ENCODE peak calls at places on chromosomes 6 and 20, in ten cellular contexts. R is transverse colon, L is body of pancreas, U is spleen, B is upper lobe of left lung, D is thyroid gland, P is ovary, Y is uterus, V is heart left ventricle, N is NB4. Q is an unnamed sample.

GRCh38 chr20:36941403-36941835 is 10.1 kb downstream of the SAMHD1 start:
- DNase-seq in R (peak), L (no peak), U (no peak), B (no peak), D (no peak), P (peak), Y (no peak), V (no peak), N (no peak), Q (no peak)

GRCh38 chr6:158230967-158231550 is 62.9 kb downstream of the GTF2H5 start:
- DNase-seq in R (no peak), L (no peak), U (no peak), B (no peak), D (no peak), P (no peak), Y (no peak), V (no peak), N (no peak), Q (no peak)

GRCh38 chr6:46170357-46171289 is at the start of gene ENPP5:
- DNase-seq in R (peak), L (peak), U (peak), B (peak), D (peak), P (peak), Y (peak), V (peak), N (no peak), Q (peak)

GRCh38 chr20:61839912-61840441 is 225.7 kb downstream of the TAF4 start:
- DNase-seq in R (no peak), L (no peak), U (peak), B (no peak), D (no peak), P (no peak), Y (no peak), V (no peak), N (no peak), Q (no peak)

GRCh38 chr6:155188707-155189496 is 74.9 kb upstream of the CLDN20 start:
- DNase-seq in R (no peak), L (no peak), U (no peak), B (no peak), D (no peak), P (no peak), Y (peak), V (no peak), N (peak), Q (no peak)

GRCh38 chr6:101312652-101313051 is 80.9 kb upstream of the GRIK2 start:
- DNase-seq in R (no peak), L (no peak), U (no peak), B (no peak), D (no peak), P (no peak), Y (no peak), V (no peak), N (no peak), Q (no peak)

GRCh38 chr6:112801681-112802080 is 454.6 kb downstream of the RFPL4B start:
- DNase-seq in R (no peak), L (no peak), U (no peak), B (no peak), D (no peak), P (no peak), Y (no peak), V (no peak), N (no peak), Q (no peak)

GRCh38 chr6:46719099-46719498 is 16.1 kb downstream of the PLA2G7 start:
- DNase-seq in R (no peak), L (no peak), U (no peak), B (no peak), D (no peak), P (no peak), Y (no peak), V (no peak), N (no peak), Q (no peak)

GRCh38 chr6:169812257-169812644 is 60.8 kb downstream of the ERMARD start:
- DNase-seq in R (no peak), L (no peak), U (peak), B (no peak), D (no peak), P (no peak), Y (no peak), V (no peak), N (no peak), Q (no peak)

GRCh38 chr6:15511248-15512125 is 151.3 kb downstream of the DTNBP1 start:
- DNase-seq in R (no peak), L (no peak), U (peak), B (no peak), D (no peak), P (no peak), Y (no peak), V (peak), N (no peak), Q (no peak)

GRCh38 chr6:84579404-84579803 is 185.0 kb downstream of the TBX18 start:
- DNase-seq in R (no peak), L (no peak), U (no peak), B (no peak), D (no peak), P (no peak), Y (no peak), V (no peak), N (no peak), Q (no peak)

GRCh38 chr6:21109421-21110178 is 484.0 kb upstream of the SOX4 start:
- DNase-seq in R (no peak), L (no peak), U (no peak), B (no peak), D (no peak), P (no peak), Y (no peak), V (no peak), N (no peak), Q (no peak)

GRCh38 chr20:62639765-62640164 is 2.5 kb upstream of the SLCO4A1 start:
- DNase-seq in R (no peak), L (no peak), U (no peak), B (no peak), D (no peak), P (no peak), Y (no peak), V (no peak), N (no peak), Q (no peak)

GRCh38 chr20:47667531-47668312 is 117.6 kb downstream of the SULF2 start:
- DNase-seq in R (no peak), L (no peak), U (no peak), B (no peak), D (no peak), P (no peak), Y (no peak), V (no peak), N (no peak), Q (no peak)

GRCh38 chr20:13865825-13866351 is 81.1 kb downstream of the NDUFAF5 start:
- DNase-seq in R (no peak), L (no peak), U (no peak), B (no peak), D (no peak), P (peak), Y (peak), V (no peak), N (peak), Q (no peak)

GRCh38 chr20:51860015-51860882 is 57.9 kb upstream of the SALL4 start:
- DNase-seq in R (peak), L (no peak), U (no peak), B (no peak), D (no peak), P (no peak), Y (no peak), V (no peak), N (no peak), Q (no peak)

GRCh38 chr6:157330831-157331230 is 7.5 kb upstream of the TMEM242 start:
- DNase-seq in R (no peak), L (no peak), U (no peak), B (no peak), D (no peak), P (no peak), Y (no peak), V (no peak), N (no peak), Q (no peak)

GRCh38 chr20:52993091-52993490 is 20.9 kb downstream of the TSHZ2 start:
- DNase-seq in R (no peak), L (no peak), U (no peak), B (no peak), D (no peak), P (no peak), Y (no peak), V (no peak), N (no peak), Q (no peak)

GRCh38 chr20:61522498-61523090 is 270.5 kb downstream of the CDH4 start:
- DNase-seq in R (no peak), L (no peak), U (peak), B (no peak), D (no peak), P (no peak), Y (no peak), V (no peak), N (no peak), Q (no peak)

GRCh38 chr6:113828984-113829701 is 28.0 kb upstream of the MARCKS start:
- DNase-seq in R (no peak), L (no peak), U (no peak), B (no peak), D (no peak), P (no peak), Y (no peak), V (no peak), N (no peak), Q (no peak)

GRCh38 chr6:147855823-147856222 is 347.3 kb downstream of the SAMD5 start:
- DNase-seq in R (no peak), L (no peak), U (no peak), B (no peak), D (no peak), P (no peak), Y (no peak), V (no peak), N (no peak), Q (no peak)

GRCh38 chr20:51500311-51500710 is 42.2 kb downstream of the NFATC2 start:
- DNase-seq in R (no peak), L (no peak), U (peak), B (no peak), D (no peak), P (no peak), Y (no peak), V (no peak), N (peak), Q (no peak)

GRCh38 chr20:46703435-46703834 is 6.0 kb upstream of the SLC2A10 start:
- DNase-seq in R (no peak), L (no peak), U (no peak), B (no peak), D (no peak), P (no peak), Y (no peak), V (no peak), N (no peak), Q (no peak)

GRCh38 chr6:130994319-130995097 is 68.5 kb downstream of the EPB41L2 start:
- DNase-seq in R (no peak), L (no peak), U (no peak), B (no peak), D (no peak), P (no peak), Y (no peak), V (no peak), N (no peak), Q (no peak)

GRCh38 chr6:38871745-38872568 is 156.8 kb downstream of the DNAH8 start:
- DNase-seq in R (peak), L (peak), U (no peak), B (no peak), D (peak), P (no peak), Y (no peak), V (no peak), N (peak), Q (no peak)

GRCh38 chr20:11247943-11248475 is 574.2 kb upstream of the JAG1 start:
- DNase-seq in R (no peak), L (no peak), U (no peak), B (no peak), D (no peak), P (no peak), Y (no peak), V (no peak), N (no peak), Q (no peak)

GRCh38 chr20:40704828-40705227 is 15.8 kb upstream of the MAFB start:
- DNase-seq in R (no peak), L (no peak), U (no peak), B (no peak), D (no peak), P (no peak), Y (no peak), V (no peak), N (no peak), Q (no peak)

GRCh38 chr6:70375882-70376281 is 37.4 kb upstream of the FAM135A start:
- DNase-seq in R (no peak), L (no peak), U (no peak), B (no peak), D (no peak), P (no peak), Y (no peak), V (no peak), N (peak), Q (no peak)

GRCh38 chr6:135044639-135045038 is 10.0 kb downstream of the HBS1L start:
- DNase-seq in R (no peak), L (no peak), U (no peak), B (no peak), D (no peak), P (no peak), Y (no peak), V (no peak), N (no peak), Q (no peak)

GRCh38 chr6:38570750-38571149 is 69.0 kb downstream of the BTBD9 start:
- DNase-seq in R (no peak), L (no peak), U (no peak), B (no peak), D (no peak), P (no peak), Y (no peak), V (no peak), N (peak), Q (no peak)

DNA sequence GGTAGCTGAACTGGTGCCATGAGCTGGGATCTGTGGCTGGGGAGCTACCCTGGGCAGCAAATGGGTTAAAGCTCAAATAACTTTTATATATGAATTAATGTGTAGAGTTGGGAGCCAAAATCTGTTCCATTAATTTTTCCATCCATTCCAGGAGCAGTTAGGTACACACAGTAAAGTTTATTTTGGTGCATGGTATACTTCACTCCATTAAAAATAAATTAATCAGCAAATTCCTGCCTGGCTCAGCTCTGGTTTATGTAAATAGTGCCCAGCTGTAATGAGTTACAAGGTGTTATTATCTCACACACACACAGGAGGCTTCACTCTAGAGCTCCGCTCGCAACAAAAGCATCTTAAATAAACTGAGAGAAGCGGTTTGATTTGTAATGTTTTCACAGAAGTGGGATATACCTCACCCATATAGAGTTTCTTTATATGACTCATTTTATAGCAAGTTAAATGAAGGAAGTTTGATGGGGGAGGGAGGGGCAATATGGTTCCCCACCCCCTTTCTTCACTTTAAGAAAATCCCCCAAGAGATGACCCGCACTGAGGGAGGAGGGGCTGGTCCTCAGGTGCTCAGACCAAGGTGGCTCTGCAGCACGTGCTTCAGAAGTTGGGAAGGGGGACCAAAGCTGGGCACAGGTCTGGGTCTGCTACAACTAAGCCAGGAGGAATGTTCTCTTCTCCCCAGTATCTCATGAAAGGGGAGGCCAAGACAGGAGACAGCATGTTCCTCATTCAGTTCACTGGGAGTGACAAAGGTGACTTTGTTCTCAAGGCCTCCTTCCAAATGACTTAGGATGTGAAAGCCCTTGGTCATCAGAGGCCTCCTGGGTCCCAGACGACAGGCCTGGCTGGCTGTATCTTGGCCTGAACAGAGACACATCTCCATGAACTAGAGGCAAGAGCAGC is 10.5 kb upstream of the FAM83C start:
- DNase-seq in R (no peak), L (no peak), U (no peak), B (no peak), D (no peak), P (no peak), Y (no peak), V (no peak), N (no peak), Q (no peak)
- TF ChIP-seq POLR2A in R (no peak), L (no peak), U (no peak), B (no peak), D (no peak), P (no peak), Y (no peak), V (no peak), N (no peak), Q (no peak)

GRCh38 chr20:9945406-9945805 is 89.4 kb upstream of the ANKEF1 start:
- DNase-seq in R (no peak), L (no peak), U (no peak), B (no peak), D (no peak), P (no peak), Y (no peak), V (no peak), N (no peak), Q (no peak)
- TF ChIP-seq POLR2A in R (no peak), L (no peak), U (no peak), B (no peak), D (no peak), P (no peak), Y (no peak), V (no peak), N (no peak), Q (no peak)

GRCh38 chr6:32973144-32973854 is 4.9 kb downstream of the BRD2 start:
- DNase-seq in R (peak), L (peak), U (no peak), B (no peak), D (no peak), P (peak), Y (peak), V (no peak), N (peak), Q (no peak)

GRCh38 chr6:32975886-32976285 is 7.5 kb downstream of the BRD2 start:
- DNase-seq in R (no peak), L (no peak), U (no peak), B (no peak), D (no peak), P (no peak), Y (no peak), V (no peak), N (no peak), Q (no peak)

GRCh38 chr6:32976334-32977069 is 8.1 kb downstream of the BRD2 start:
- DNase-seq in R (no peak), L (no peak), U (no peak), B (no peak), D (no peak), P (no peak), Y (no peak), V (no peak), N (no peak), Q (no peak)

GRCh38 chr6:32973934-32974333 is 5.5 kb downstream of the BRD2 start:
- DNase-seq in R (no peak), L (no peak), U (no peak), B (no peak), D (no peak), P (no peak), Y (no peak), V (no peak), N (peak), Q (no peak)

DNA sequence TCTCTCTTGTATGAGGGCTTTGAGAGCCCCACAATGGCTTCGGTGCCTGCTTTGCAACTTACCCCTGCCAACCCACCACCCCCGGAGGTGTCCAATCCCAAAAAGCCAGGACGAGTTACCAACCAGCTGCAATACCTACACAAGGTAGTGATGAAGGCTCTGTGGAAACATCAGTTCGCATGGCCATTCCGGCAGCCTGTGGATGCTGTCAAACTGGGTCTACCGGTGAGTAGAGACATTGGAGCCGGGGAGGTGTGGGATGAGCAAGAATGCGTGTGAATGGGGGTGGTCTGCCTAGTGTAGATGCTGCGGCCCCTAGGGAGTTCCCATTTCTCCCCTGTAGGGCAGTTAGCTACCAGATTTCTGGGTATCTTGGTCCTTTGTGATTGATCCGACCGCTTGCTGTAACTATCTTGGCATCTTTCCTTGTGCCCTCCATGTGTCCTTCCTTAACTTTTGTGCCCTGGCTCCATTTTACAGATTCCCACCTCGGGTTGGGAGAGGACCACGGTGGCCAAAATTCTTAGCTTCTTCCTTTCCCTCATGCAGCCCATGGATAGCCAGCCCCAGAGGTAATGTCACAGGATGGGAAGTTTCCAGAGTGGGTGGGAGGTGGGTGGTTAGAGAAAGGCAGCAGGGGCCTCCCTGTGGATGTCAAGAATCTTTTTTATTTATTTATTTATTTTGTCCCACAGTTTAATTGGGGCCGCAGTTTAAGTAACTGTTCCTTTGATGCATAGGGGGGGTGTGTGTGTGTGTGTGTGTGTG is 6.3 kb downstream of the BRD2 start:
- DNase-seq in R (no peak), L (no peak), U (no peak), B (no peak), D (no peak), P (no peak), Y (no peak), V (peak), N (peak), Q (no peak)
- TF ChIP-seq POLR2A in R (no peak), L (no peak), U (no peak), B (no peak), D (no peak), P (no peak), Y (no peak), V (no peak), N (no peak), Q (no peak)

GRCh38 chr6:30690403-30691207 is at the start of gene NRM:
- DNase-seq in R (peak), L (peak), U (peak), B (peak), D (peak), P (peak), Y (peak), V (peak), N (peak), Q (peak)
- TF ChIP-seq POLR2A in R (peak), L (no peak), U (no peak), B (no peak), D (peak), P (no peak), Y (peak), V (peak), N (peak), Q (no peak)

GRCh38 chr6:106163966-106164877 is 78.1 kb downstream of the PRDM1 start:
- DNase-seq in R (peak), L (no peak), U (peak), B (peak), D (no peak), P (no peak), Y (peak), V (no peak), N (peak), Q (no peak)
- TF ChIP-seq POLR2A in R (no peak), L (no peak), U (no peak), B (no peak), D (no peak), P (no peak), Y (no peak), V (no peak), N (no peak), Q (no peak)

GRCh38 chr20:34111712-34112599 is at the start of gene EIF2S2:
- DNase-seq in R (peak), L (peak), U (peak), B (peak), D (peak), P (peak), Y (peak), V (peak), N (peak), Q (peak)

GRCh38 chr20:34108616-34109174 is 3.3 kb downstream of the EIF2S2 start:
- DNase-seq in R (no peak), L (no peak), U (no peak), B (no peak), D (no peak), P (no peak), Y (no peak), V (no peak), N (no peak), Q (no peak)

GRCh38 chr20:34111057-34111711 is 859 bp downstream of the EIF2S2 start:
- DNase-seq in R (peak), L (peak), U (peak), B (no peak), D (peak), P (no peak), Y (peak), V (no peak), N (peak), Q (no peak)

GRCh38 chr20:34109442-34109841 is 2.6 kb downstream of the EIF2S2 start:
- DNase-seq in R (no peak), L (no peak), U (no peak), B (no peak), D (no peak), P (no peak), Y (no peak), V (no peak), N (no peak), Q (no peak)

GRCh38 chr20:34110025-34111013 is 1.7 kb downstream of the EIF2S2 start:
- DNase-seq in R (no peak), L (no peak), U (no peak), B (no peak), D (no peak), P (no peak), Y (no peak), V (no peak), N (peak), Q (no peak)
- TF ChIP-seq POLR2A in R (no peak), L (no peak), U (no peak), B (no peak), D (no peak), P (no peak), Y (no peak), V (no peak), N (no peak), Q (no peak)